ENCODE peak calls at places on chromosome 6, in nine cellular contexts. S is T-helper 22 cell; N is DMS153; W is renal cortical epithelial cell; T is effector CD4-positive, alpha-beta T cell; C is stimulated activated CD4-positive, alpha-beta T cell treated with anti-CD3 and anti-CD28 coated beads, Interleukin-4, amount 100 ng/mL, for 1 hour; Z is AG20443; I is amygdala; U is fibroblast of lung. J is an unnamed sample.
A peak's percentile ranks its signal among the peaks of the same experiment; 100 is the strongest.

GRCh38 chr6:149862901-149863595 is 1.1 kb downstream of the LRP11 start:
- DNase-seq in S (peak; percentile 2), N (no peak), W (peak; percentile 65), T (no peak), C (peak; percentile 20), Z (peak; percentile 83), I (peak; percentile 58), U (peak; percentile 69), J (peak; percentile 82)

GRCh38 chr6:34146801-34147592 is 1.1 kb upstream of the GRM4 start:
- DNase-seq in S (no peak), N (no peak), W (peak; percentile 3), T (no peak), C (no peak), Z (peak; percentile 48), I (no peak), U (peak; percentile 73), J (peak; percentile 16)

GRCh38 chr6:153564803-153565202 is 433.7 kb upstream of the RGS17 start:
- DNase-seq in S (no peak), N (no peak), W (no peak), T (no peak), C (no peak), Z (no peak), I (no peak), U (peak; percentile 3), J (no peak)

GRCh38 chr6:47075741-47076421 is 33.7 kb upstream of the ADGRF1 start:
- DNase-seq in S (no peak), N (no peak), W (no peak), T (no peak), C (no peak), Z (no peak), I (no peak), U (no peak), J (no peak)

GRCh38 chr6:164151161-164151728 is 736.7 kb downstream of the QKI start:
- DNase-seq in S (no peak), N (peak; percentile 92), W (no peak), T (no peak), C (no peak), Z (no peak), I (peak; percentile 62), U (peak; percentile 51), J (no peak)

GRCh38 chr6:75691012-75691411 is 58.0 kb upstream of the MYO6 start:
- DNase-seq in S (no peak), N (no peak), W (peak; percentile 43), T (no peak), C (no peak), Z (no peak), I (no peak), U (peak; percentile 22), J (no peak)

GRCh38 chr6:107202876-107203468 is 87.7 kb upstream of the BEND3 start:
- DNase-seq in S (no peak), N (no peak), W (peak; percentile 18), T (no peak), C (no peak), Z (no peak), I (no peak), U (no peak), J (no peak)

GRCh38 chr6:170062209-170062903 is 228.5 kb downstream of the DLL1 start:
- DNase-seq in S (no peak), N (no peak), W (no peak), T (no peak), C (no peak), Z (no peak), I (no peak), U (no peak), J (peak; percentile 59)

GRCh38 chr6:149636116-149636515 is 12.4 kb downstream of the KATNA1 start:
- DNase-seq in S (no peak), N (no peak), W (peak; percentile 71), T (no peak), C (no peak), Z (no peak), I (no peak), U (peak; percentile 23), J (no peak)

GRCh38 chr6:145349950-145350510 is 385.3 kb downstream of the EPM2A start:
- DNase-seq in S (no peak), N (no peak), W (no peak), T (no peak), C (no peak), Z (no peak), I (no peak), U (no peak), J (no peak)

GRCh38 chr6:13484827-13485226 is 2.6 kb downstream of the GFOD1 start:
- DNase-seq in S (no peak), N (no peak), W (no peak), T (no peak), C (no peak), Z (no peak), I (no peak), U (no peak), J (no peak)

GRCh38 chr6:73747293-73747692 is 51.3 kb downstream of the CD109 start:
- DNase-seq in S (no peak), N (no peak), W (no peak), T (no peak), C (no peak), Z (peak; percentile 16), I (no peak), U (no peak), J (no peak)

GRCh38 chr6:109224107-109224875 is 129.0 kb downstream of the CEP57L1 start:
- DNase-seq in S (no peak), N (no peak), W (peak; percentile 29), T (no peak), C (no peak), Z (no peak), I (no peak), U (no peak), J (no peak)

GRCh38 chr6:133298801-133299200 is 57.6 kb downstream of the EYA4 start:
- DNase-seq in S (no peak), N (no peak), W (no peak), T (no peak), C (no peak), Z (no peak), I (no peak), U (no peak), J (no peak)

GRCh38 chr6:30615219-30615957 is 1.7 kb downstream of the PPP1R10 start:
- DNase-seq in S (no peak), N (peak; percentile 23), W (peak; percentile 75), T (no peak), C (peak; percentile 23), Z (no peak), I (no peak), U (peak; percentile 91), J (peak; percentile 68)

GRCh38 chr6:160177220-160177619 is 55.6 kb downstream of the SLC22A1 start:
- DNase-seq in S (no peak), N (no peak), W (no peak), T (no peak), C (no peak), Z (no peak), I (no peak), U (no peak), J (peak; percentile 27)

GRCh38 chr6:107784669-107785068 is 39.4 kb downstream of the SCML4 start:
- DNase-seq in S (no peak), N (no peak), W (peak; percentile 29), T (no peak), C (no peak), Z (no peak), I (no peak), U (peak; percentile 68), J (no peak)

GRCh38 chr6:169229611-169230321 is 23.9 kb downstream of the THBS2 start:
- DNase-seq in S (no peak), N (no peak), W (no peak), T (no peak), C (no peak), Z (no peak), I (no peak), U (peak; percentile 73), J (peak; percentile 10)

GRCh38 chr6:17663203-17663602 is 43.5 kb downstream of the NUP153 start:
- DNase-seq in S (no peak), N (no peak), W (no peak), T (no peak), C (no peak), Z (no peak), I (no peak), U (no peak), J (no peak)

GRCh38 chr6:20924911-20925543 is 390.8 kb downstream of the CDKAL1 start:
- DNase-seq in S (no peak), N (no peak), W (peak; percentile 82), T (no peak), C (no peak), Z (no peak), I (no peak), U (no peak), J (no peak)

GRCh38 chr6:16318538-16318937 is 80.2 kb downstream of the GMPR start:
- DNase-seq in S (no peak), N (no peak), W (peak; percentile 77), T (no peak), C (peak; percentile 27), Z (peak; percentile 84), I (no peak), U (peak; percentile 94), J (no peak)

GRCh38 chr6:165805604-165806003 is 142.6 kb upstream of the PDE10A start:
- DNase-seq in S (no peak), N (no peak), W (no peak), T (no peak), C (no peak), Z (no peak), I (no peak), U (no peak), J (no peak)

GRCh38 chr6:100730581-100730980 is 150.5 kb downstream of the ASCC3 start:
- DNase-seq in S (no peak), N (no peak), W (no peak), T (no peak), C (no peak), Z (no peak), I (no peak), U (no peak), J (no peak)

GRCh38 chr6:134689676-134690447 is 260.0 kb downstream of the ALDH8A1 start:
- DNase-seq in S (no peak), N (no peak), W (no peak), T (no peak), C (no peak), Z (no peak), I (no peak), U (no peak), J (no peak)

GRCh38 chr6:86856937-86857563 is 80.3 kb upstream of the HTR1E start:
- DNase-seq in S (no peak), N (no peak), W (peak; percentile 37), T (no peak), C (peak; percentile 3), Z (peak; percentile 16), I (no peak), U (peak; percentile 18), J (peak; percentile 2)

GRCh38 chr6:14817068-14817467 is 428.8 kb upstream of the JARID2 start:
- DNase-seq in S (no peak), N (no peak), W (no peak), T (no peak), C (no peak), Z (no peak), I (no peak), U (no peak), J (no peak)

GRCh38 chr6:20846602-20847028 is 312.4 kb downstream of the CDKAL1 start:
- DNase-seq in S (no peak), N (no peak), W (no peak), T (no peak), C (no peak), Z (no peak), I (no peak), U (peak; percentile 62), J (no peak)

GRCh38 chr6:129608886-129609540 is 101.0 kb downstream of the ARHGAP18 start:
- DNase-seq in S (no peak), N (no peak), W (no peak), T (no peak), C (no peak), Z (no peak), I (no peak), U (no peak), J (no peak)

GRCh38 chr6:35014786-35015185 is 125.7 kb downstream of the ANKS1A start:
- DNase-seq in S (no peak), N (no peak), W (peak; percentile 39), T (no peak), C (no peak), Z (peak; percentile 33), I (no peak), U (peak; percentile 24), J (no peak)

GRCh38 chr6:137901454-137901853 is 34.4 kb downstream of the TNFAIP3 start:
- DNase-seq in S (no peak), N (no peak), W (no peak), T (no peak), C (no peak), Z (no peak), I (no peak), U (no peak), J (no peak)

GRCh38 chr6:144305985-144306384 is 20.9 kb downstream of the UTRN start:
- DNase-seq in S (no peak), N (no peak), W (no peak), T (no peak), C (no peak), Z (no peak), I (no peak), U (peak; percentile 78), J (no peak)